ENCODE peak calls at places on chromosomes 7 and 10, in five cellular contexts. I, L, T, M and W are unnamed samples.

GRCh38 chr10:101070098-101070497 is 8.3 kb downstream of the KAZALD1 start:
- DNase-seq in I (no peak), L (no peak), T (no peak), M (no peak), W (no peak)

GRCh38 chr7:132977234-132977633 is 104.7 kb downstream of the CHCHD3 start:
- DNase-seq in I (no peak), L (no peak), T (no peak), M (no peak), W (no peak)

GRCh38 chr10:76411719-76412435 is 980.5 kb downstream of the LRMDA start:
- DNase-seq in I (no peak), L (no peak), T (no peak), M (no peak), W (peak)

GRCh38 chr10:130189466-130190064 is 53.4 kb downstream of the GLRX3 start:
- DNase-seq in I (no peak), L (no peak), T (no peak), M (no peak), W (no peak)

GRCh38 chr7:142060936-142061335 is 50.6 kb upstream of the MGAM2 start:
- DNase-seq in I (no peak), L (no peak), T (no peak), M (no peak), W (no peak)

GRCh38 chr10:86286591-86287421 is 79.8 kb downstream of the GRID1 start:
- DNase-seq in I (no peak), L (no peak), T (no peak), M (no peak), W (no peak)

GRCh38 chr10:7070950-7071349 is 339.9 kb downstream of the SFMBT2 start:
- DNase-seq in I (no peak), L (no peak), T (no peak), M (no peak), W (no peak)

GRCh38 chr10:89090760-89091455 is 100.3 kb downstream of the FAS start:
- DNase-seq in I (no peak), L (no peak), T (no peak), M (peak), W (no peak)

GRCh38 chr10:61316866-61317265 is 136.3 kb downstream of the TMEM26 start:
- DNase-seq in I (no peak), L (no peak), T (no peak), M (peak), W (no peak)

GRCh38 chr10:86265236-86265876 is 101.2 kb downstream of the GRID1 start:
- DNase-seq in I (no peak), L (no peak), T (no peak), M (no peak), W (no peak)

GRCh38 chr7:95104739-95105138 is 197.3 kb downstream of the PPP1R9A start:
- DNase-seq in I (no peak), L (peak), T (no peak), M (peak), W (no peak)

GRCh38 chr7:17613338-17614041 is 315.0 kb downstream of the AHR start:
- DNase-seq in I (no peak), L (no peak), T (no peak), M (no peak), W (no peak)

GRCh38 chr7:55020481-55020871 is 1.7 kb downstream of the EGFR start:
- DNase-seq in I (no peak), L (peak), T (no peak), M (peak), W (peak)

GRCh38 chr7:132939495-132939894 is 142.4 kb downstream of the CHCHD3 start:
- DNase-seq in I (no peak), L (no peak), T (no peak), M (no peak), W (no peak)

GRCh38 chr7:5448378-5449042 is 24.9 kb upstream of the TNRC18 start:
- DNase-seq in I (no peak), L (no peak), T (no peak), M (no peak), W (no peak)

GRCh38 chr10:132434405-132435005 is 37.5 kb downstream of the PWWP2B start:
- DNase-seq in I (no peak), L (no peak), T (no peak), M (no peak), W (peak)

GRCh38 chr7:2864999-2865670 is 21.0 kb upstream of the GNA12 start:
- DNase-seq in I (peak), L (peak), T (no peak), M (peak), W (peak)

GRCh38 chr7:105894131-105894530 is 17.7 kb upstream of the ATXN7L1 start:
- DNase-seq in I (no peak), L (no peak), T (no peak), M (no peak), W (no peak)

GRCh38 chr7:139681463-139681755 is 96.4 kb downstream of the HIPK2 start:
- DNase-seq in I (no peak), L (no peak), T (no peak), M (no peak), W (no peak)

GRCh38 chr7:121519548-121520521 is 123.7 kb upstream of the FAM3C start:
- DNase-seq in I (no peak), L (no peak), T (no peak), M (no peak), W (peak)

GRCh38 chr10:22097696-22098095 is 94.2 kb upstream of the DNAJC1 start:
- DNase-seq in I (no peak), L (no peak), T (no peak), M (no peak), W (no peak)

GRCh38 chr10:28676297-28676967 is 889 bp upstream of the BAMBI start:
- DNase-seq in I (no peak), L (no peak), T (no peak), M (no peak), W (no peak)

GRCh38 chr10:86055928-86056327 is 310.7 kb downstream of the GRID1 start:
- DNase-seq in I (no peak), L (no peak), T (no peak), M (no peak), W (no peak)

GRCh38 chr7:44654255-44654791 is 47.9 kb downstream of the OGDH start:
- DNase-seq in I (no peak), L (no peak), T (no peak), M (no peak), W (peak)

GRCh38 chr7:100465702-100466311 is 1.7 kb upstream of the SPACDR start:
- DNase-seq in I (peak), L (no peak), T (peak), M (peak), W (peak)

GRCh38 chr7:155802906-155803417 is 9.3 kb downstream of the SHH start:
- DNase-seq in I (no peak), L (no peak), T (no peak), M (no peak), W (no peak)

GRCh38 chr10:103881420-103882284 is 26.3 kb upstream of the SH3PXD2A start:
- DNase-seq in I (no peak), L (peak), T (peak), M (no peak), W (no peak)

GRCh38 chr10:22673785-22674184 is 40.6 kb downstream of the PIP4K2A start:
- DNase-seq in I (no peak), L (no peak), T (no peak), M (no peak), W (no peak)

GRCh38 chr10:105834261-105835059 is 1193.4 kb downstream of the SORCS3 start:
- DNase-seq in I (no peak), L (no peak), T (no peak), M (peak), W (no peak)

GRCh38 chr7:47847207-47847606 is 101.1 kb downstream of the PKD1L1 start:
- DNase-seq in I (no peak), L (no peak), T (no peak), M (no peak), W (no peak)

GRCh38 chr10:101227765-101228681 is 1.2 kb downstream of the LBX1 start:
- DNase-seq in I (no peak), L (peak), T (no peak), M (no peak), W (no peak)

GRCh38 chr7:23530355-23530754 is 1.4 kb downstream of the TRA2A start:
- DNase-seq in I (peak), L (peak), T (no peak), M (peak), W (no peak)

GRCh38 chr10:18229839-18230238 is 89.6 kb downstream of the CACNB2 start:
- DNase-seq in I (no peak), L (peak), T (no peak), M (peak), W (no peak)

GRCh38 chr7:128056901-128057300 is 25.7 kb upstream of the LRRC4 start:
- DNase-seq in I (no peak), L (no peak), T (no peak), M (peak), W (no peak)

GRCh38 chr10:108791794-108792474 is 1131.4 kb downstream of the XPNPEP1 start:
- DNase-seq in I (no peak), L (no peak), T (no peak), M (peak), W (no peak)

GRCh38 chr7:106693659-106694353 is 32.8 kb upstream of the CCDC71L start:
- DNase-seq in I (no peak), L (peak), T (no peak), M (peak), W (no peak)

GRCh38 chr10:102322914-102323313 is 72.6 kb upstream of the NFKB2 start:
- DNase-seq in I (no peak), L (no peak), T (no peak), M (peak), W (no peak)

GRCh38 chr10:128803790-128804189 is 663.3 kb upstream of the MGMT start:
- DNase-seq in I (no peak), L (no peak), T (no peak), M (no peak), W (no peak)

GRCh38 chr7:16028103-16028502 is 341.6 kb upstream of the MEOX2 start:
- DNase-seq in I (no peak), L (peak), T (no peak), M (peak), W (no peak)